ENCODE peak calls at places on chromosomes 12 and 14, in seven cellular contexts. E is CD8-positive, alpha-beta T cell; Y is BJ; F is AG04450; N is ovary; B is K562; J is astrocyte of the spinal cord. V is an unnamed sample.

GRCh38 chr12:94561943-94562411 is 88.4 kb downstream of the TMCC3 start:
- DNase-seq in E (no peak), Y (no peak), N (no peak), J (peak), F (no peak), B (no peak), V (no peak)

GRCh38 chr14:36069535-36069900 is 107.0 kb downstream of the PTCSC3 start:
- DNase-seq in B (peak), N (no peak), E (no peak), F (no peak), J (peak), Y (no peak), V (no peak)

GRCh38 chr14:29716150-29716549 is 211.5 kb downstream of the PRKD1 start:
- DNase-seq in B (no peak), N (no peak), E (no peak), Y (no peak), F (peak), J (no peak), V (no peak)

GRCh38 chr14:54652188-54652889 is 85.4 kb downstream of the SAMD4A start:
- DNase-seq in F (peak), E (no peak), N (peak), B (no peak), J (peak), Y (peak), V (no peak)

GRCh38 chr12:104152691-104153241 is 14.8 kb upstream of the NFYB start:
- DNase-seq in F (no peak), Y (no peak), N (no peak), J (no peak), E (no peak), B (no peak), V (no peak)

GRCh38 chr14:59454131-59454530 is 11.0 kb downstream of the GPR135 start:
- DNase-seq in J (peak), B (no peak), F (peak), E (no peak), N (no peak), Y (peak), V (no peak)

GRCh38 chr12:48924617-48925217 is 575 bp downstream of the FKBP11 start:
- DNase-seq in Y (no peak), E (peak), B (no peak), F (no peak), N (peak), J (peak), V (peak)

GRCh38 chr12:105945935-105946334 is 192.8 kb downstream of the NUAK1 start:
- DNase-seq in N (no peak), J (peak), Y (no peak), F (no peak), B (no peak), E (no peak), V (no peak)

DNA sequence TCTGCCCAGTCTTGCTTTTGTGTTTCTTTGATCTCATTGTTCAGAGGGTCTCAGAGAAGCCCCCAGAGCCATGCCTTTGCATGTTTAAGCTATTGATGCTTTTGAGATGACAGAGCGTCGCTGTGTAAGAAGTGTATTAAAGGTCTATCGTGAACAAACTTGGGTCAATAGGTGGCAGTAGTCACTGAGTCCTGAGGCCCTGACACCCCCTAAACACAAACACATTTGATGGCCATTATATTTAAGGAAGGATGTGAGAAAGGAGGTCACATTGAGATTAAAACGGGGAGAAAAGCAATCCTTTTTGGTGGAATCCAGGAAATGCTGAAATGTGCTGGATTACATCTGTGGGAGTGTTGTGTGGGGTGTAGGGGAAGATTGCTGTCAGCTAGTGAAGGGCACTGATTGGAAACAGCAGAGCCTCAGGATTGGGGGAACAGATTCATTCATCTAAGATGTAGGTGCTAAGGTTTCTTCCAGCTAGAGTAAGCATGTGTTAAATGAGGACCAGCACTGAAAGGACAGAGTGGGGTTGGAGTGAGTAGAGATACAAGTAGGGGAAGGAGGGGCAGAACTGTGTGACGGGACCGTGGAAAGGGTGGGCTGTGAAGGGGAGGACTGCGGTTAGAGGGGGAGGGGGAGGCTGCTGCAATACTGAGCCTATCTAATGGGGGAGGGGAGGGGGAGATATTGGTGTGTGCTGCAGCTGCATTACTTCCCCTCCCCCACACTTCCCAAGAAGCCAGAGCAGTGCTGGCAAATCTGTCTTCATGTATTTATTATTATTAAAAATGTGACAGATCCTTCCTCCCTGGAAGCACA is 12.7 kb downstream of the NGDN start:
- DNase-seq in E (no peak), F (no peak), Y (no peak), N (no peak), J (no peak), B (no peak), V (no peak)
- TF ChIP-seq CTCF in E (no peak), F (no peak), Y (no peak), N (no peak), J (no peak), B (no peak), V (peak)

GRCh38 chr12:60421741-60422140 is 825.9 kb downstream of the SLC16A7 start:
- DNase-seq in B (no peak), E (no peak), J (no peak), Y (no peak), N (no peak), F (no peak), V (no peak)
- TF ChIP-seq CTCF in B (no peak), E (no peak), J (no peak), Y (no peak), N (no peak), F (no peak), V (no peak)

DNA sequence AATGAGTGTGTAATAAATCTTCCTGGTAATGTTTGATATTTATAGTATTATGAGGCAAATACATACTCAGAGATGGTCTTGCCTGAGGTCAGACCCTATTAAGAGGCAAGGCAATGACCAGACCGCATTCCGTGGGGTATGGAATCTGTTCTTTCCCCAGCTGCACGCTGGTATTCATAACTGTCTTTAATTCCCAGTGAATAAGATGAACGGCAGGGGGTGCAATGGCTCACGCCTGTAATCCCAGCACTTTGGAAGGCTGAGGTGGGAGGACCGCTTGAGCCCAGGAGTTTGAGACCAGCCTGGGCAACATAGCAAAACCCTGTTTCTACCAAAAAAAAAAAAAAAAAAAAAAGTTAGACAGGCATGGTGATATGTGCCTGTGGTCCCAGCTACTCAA is 44.6 kb downstream of the ERO1A start:
- DNase-seq in N (no peak), J (no peak), B (no peak), F (no peak), E (no peak), Y (no peak), V (no peak)
- TF ChIP-seq CTCF in N (no peak), J (no peak), B (no peak), F (no peak), E (no peak), Y (no peak), V (peak)

GRCh38 chr12:79415296-79415695 is 275.5 kb downstream of the PAWR start:
- DNase-seq in N (no peak), F (no peak), J (no peak), E (no peak), B (no peak), Y (no peak), V (no peak)
- TF ChIP-seq CTCF in N (no peak), F (no peak), J (no peak), E (no peak), B (no peak), Y (no peak), V (no peak)

GRCh38 chr12:127690161-127690560 is 576.8 kb upstream of the TMEM132C start:
- DNase-seq in B (no peak), E (no peak), J (no peak), F (no peak), Y (no peak), N (no peak), V (no peak)
- TF ChIP-seq CTCF in B (peak), E (no peak), J (no peak), F (peak), Y (no peak), N (no peak), V (no peak)

V was measured in D721Med.